ENCODE peak calls at places on chromosomes 4 and X, in ten cellular contexts. Z is left colon; S is mesenchymal stem cell; X is psoas muscle; N is NCI-H1417; F is stimulated activated CD4-positive, alpha-beta T cell treated with anti-CD3 and anti-CD28 coated beads, Interleukin-15, amount 100 ng/mL, for 1 hour; T is HTR-8/SVneo; A is neural progenitor cell; V is stimulated activated naive B cell treated with anti-CD40 and anti-IgM and Interleukin-4, amounts not matched to agents 10 μg/mL and 1 μg/mL and 100 μg/mL, for 72 hours; Y is colonic mucosa. H is an unnamed sample.

GRCh38 chr4:176492648-176493302 is 173.0 kb downstream of the SPCS3 start:
- DNase-seq in Z (no peak), S (peak; percentile 52), X (no peak), N (no peak), F (no peak), T (no peak), A (no peak), V (no peak), Y (no peak), H (no peak)

GRCh38 chr4:8819019-8819418 is 52.6 kb downstream of the HMX1 start:
- DNase-seq in Z (no peak), S (no peak), X (no peak), N (no peak), F (no peak), T (no peak), A (peak; percentile 1), V (no peak), Y (no peak), H (no peak)

GRCh38 chr4:2298548-2298991 is 36.7 kb upstream of the MXD4 start:
- DNase-seq in Z (no peak), S (no peak), X (no peak), N (no peak), F (no peak), T (no peak), A (no peak), V (no peak), Y (no peak), H (no peak)

GRCh38 chr4:107603430-107603829 is 116.6 kb downstream of the PAPSS1 start:
- DNase-seq in Z (no peak), S (peak; percentile 46), X (no peak), N (no peak), F (no peak), T (no peak), A (no peak), V (no peak), Y (no peak), H (no peak)

GRCh38 chrX:69149466-69150293 is 15.6 kb downstream of the PJA1 start:
- DNase-seq in Z (no peak), S (no peak), X (no peak), N (no peak), F (no peak), T (no peak), A (peak; percentile 92), V (no peak), Y (peak; percentile 7), H (no peak)

GRCh38 chrX:41180194-41180902 is 95.1 kb downstream of the USP9X start:
- DNase-seq in Z (no peak), S (peak; percentile 69), X (peak; percentile 31), N (peak; percentile 83), F (no peak), T (peak; percentile 18), A (peak; percentile 68), V (peak; percentile 51), Y (peak; percentile 49), H (peak; percentile 49)

GRCh38 chr4:2256781-2257191 is 5.1 kb downstream of the MXD4 start:
- DNase-seq in Z (peak; percentile 44), S (no peak), X (peak; percentile 42), N (no peak), F (no peak), T (no peak), A (no peak), V (peak; percentile 0), Y (peak; percentile 18), H (no peak)

GRCh38 chrX:39984191-39984956 is 113.4 kb downstream of the BCOR start:
- DNase-seq in Z (no peak), S (no peak), X (no peak), N (no peak), F (no peak), T (no peak), A (no peak), V (no peak), Y (peak; percentile 32), H (no peak)

GRCh38 chr4:35516102-35516501 is 728.2 kb downstream of the ARAP2 start:
- DNase-seq in Z (no peak), S (no peak), X (no peak), N (peak; percentile 3), F (no peak), T (no peak), A (no peak), V (no peak), Y (no peak), H (no peak)

GRCh38 chrX:17631647-17632046 is 105.6 kb upstream of the SCML1 start:
- DNase-seq in Z (no peak), S (no peak), X (no peak), N (no peak), F (no peak), T (no peak), A (no peak), V (no peak), Y (no peak), H (no peak)

GRCh38 chr4:184826315-184827266 is 823 bp upstream of the ACSL1 start:
- DNase-seq in Z (no peak), S (peak; percentile 44), X (peak; percentile 64), N (peak; percentile 87), F (peak; percentile 22), T (no peak), A (peak; percentile 21), V (peak; percentile 76), Y (peak; percentile 44), H (peak; percentile 23)

GRCh38 chr4:54402880-54403503 is 173.9 kb downstream of the PDGFRA start:
- DNase-seq in Z (no peak), S (no peak), X (no peak), N (no peak), F (no peak), T (no peak), A (peak; percentile 7), V (no peak), Y (no peak), H (no peak)

GRCh38 chr4:133483600-133484246 is 334.6 kb downstream of the PCDH10 start:
- DNase-seq in Z (no peak), S (peak; percentile 62), X (no peak), N (peak; percentile 55), F (no peak), T (no peak), A (peak; percentile 40), V (no peak), Y (no peak), H (peak; percentile 27)

GRCh38 chrX:35733879-35734278 is 64.3 kb upstream of the MAGEB16 start:
- DNase-seq in Z (no peak), S (no peak), X (no peak), N (no peak), F (no peak), T (no peak), A (no peak), V (no peak), Y (no peak), H (no peak)

GRCh38 chr4:186203391-186203802 is 12.0 kb downstream of the CYP4V2 start:
- DNase-seq in Z (no peak), S (no peak), X (no peak), N (no peak), F (no peak), T (no peak), A (no peak), V (no peak), Y (no peak), H (no peak)

GRCh38 chrX:39381446-39381845 is 580.2 kb downstream of the MID1IP1 start:
- DNase-seq in Z (no peak), S (no peak), X (no peak), N (no peak), F (no peak), T (no peak), A (peak; percentile 44), V (no peak), Y (no peak), H (no peak)

GRCh38 chr4:31307026-31307425 is 586.9 kb downstream of the PCDH7 start:
- DNase-seq in Z (no peak), S (no peak), X (no peak), N (no peak), F (no peak), T (no peak), A (no peak), V (no peak), Y (no peak), H (no peak)

GRCh38 chr4:118904418-118904817 is 15.8 kb downstream of the SYNPO2 start:
- DNase-seq in Z (no peak), S (no peak), X (no peak), N (peak; percentile 46), F (no peak), T (no peak), A (no peak), V (no peak), Y (no peak), H (no peak)